ENCODE peak calls at places on chromosomes 12 and 14, in seven cellular contexts. One of them, this sample, is unnamed.

GRCh38 chr14:66746316-66747006 is 238.5 kb downstream of the GPHN start:
- DNase-seq in A549: peak; percentile 14
- DNase-seq in GM12864: no peak
- DNase-seq in fibroblast of mammary gland: peak; percentile 71
- DNase-seq in MG63: no peak
- DNase-seq in AG04450: peak; percentile 1
- DNase-seq in mesendoderm: peak; percentile 54
- DNase-seq in this sample: peak; percentile 5

GRCh38 chr12:100955139-100955538 is 160.6 kb downstream of the ANO4 start:
- DNase-seq in A549: no peak
- DNase-seq in GM12864: no peak
- DNase-seq in fibroblast of mammary gland: peak; percentile 59
- DNase-seq in MG63: peak; percentile 39
- DNase-seq in AG04450: peak; percentile 21
- DNase-seq in mesendoderm: peak; percentile 92
- DNase-seq in this sample: peak; percentile 17

GRCh38 chr12:738712-739111 is 13.7 kb upstream of the WNK1 start:
- DNase-seq in A549: no peak
- DNase-seq in GM12864: no peak
- DNase-seq in fibroblast of mammary gland: no peak
- DNase-seq in MG63: no peak
- DNase-seq in AG04450: no peak
- DNase-seq in mesendoderm: no peak
- DNase-seq in this sample: no peak

GRCh38 chr12:103817791-103818190 is 23.2 kb downstream of the NT5DC3 start:
- DNase-seq in A549: no peak
- DNase-seq in GM12864: no peak
- DNase-seq in fibroblast of mammary gland: no peak
- DNase-seq in MG63: no peak
- DNase-seq in AG04450: no peak
- DNase-seq in mesendoderm: peak; percentile 69
- DNase-seq in this sample: no peak

GRCh38 chr12:44827832-44828438 is 48.2 kb downstream of the NELL2 start:
- DNase-seq in A549: no peak
- DNase-seq in GM12864: no peak
- DNase-seq in fibroblast of mammary gland: no peak
- DNase-seq in MG63: no peak
- DNase-seq in AG04450: no peak
- DNase-seq in mesendoderm: no peak
- DNase-seq in this sample: no peak

GRCh38 chr14:54278087-54278486 is 118.7 kb upstream of the CDKN3 start:
- DNase-seq in A549: no peak
- DNase-seq in GM12864: no peak
- DNase-seq in fibroblast of mammary gland: no peak
- DNase-seq in MG63: no peak
- DNase-seq in AG04450: no peak
- DNase-seq in mesendoderm: no peak
- DNase-seq in this sample: no peak

GRCh38 chr12:72274926-72275325 is 2.8 kb downstream of the TRHDE start:
- DNase-seq in A549: no peak
- DNase-seq in GM12864: no peak
- DNase-seq in fibroblast of mammary gland: peak; percentile 25
- DNase-seq in MG63: no peak
- DNase-seq in AG04450: no peak
- DNase-seq in mesendoderm: no peak
- DNase-seq in this sample: peak; percentile 64

GRCh38 chr12:104727866-104728449 is 230.1 kb downstream of the SLC41A2 start:
- DNase-seq in A549: no peak
- DNase-seq in GM12864: no peak
- DNase-seq in fibroblast of mammary gland: no peak
- DNase-seq in MG63: no peak
- DNase-seq in AG04450: no peak
- DNase-seq in mesendoderm: no peak
- DNase-seq in this sample: no peak

GRCh38 chr12:120013659-120014380 is 24.8 kb downstream of the BICDL1 start:
- DNase-seq in A549: peak; percentile 29
- DNase-seq in GM12864: peak; percentile 65
- DNase-seq in fibroblast of mammary gland: no peak
- DNase-seq in MG63: no peak
- DNase-seq in AG04450: no peak
- DNase-seq in mesendoderm: peak; percentile 18
- DNase-seq in this sample: no peak

GRCh38 chr14:20460458-20461229 is 590 bp downstream of the PIP4P1 start:
- DNase-seq in A549: no peak
- DNase-seq in GM12864: peak; percentile 59
- DNase-seq in fibroblast of mammary gland: no peak
- DNase-seq in MG63: no peak
- DNase-seq in AG04450: no peak
- DNase-seq in mesendoderm: peak; percentile 29
- DNase-seq in this sample: no peak

GRCh38 chr14:73467377-73467776 is 9.0 kb upstream of the NUMB start:
- DNase-seq in A549: no peak
- DNase-seq in GM12864: no peak
- DNase-seq in fibroblast of mammary gland: peak; percentile 87
- DNase-seq in MG63: no peak
- DNase-seq in AG04450: no peak
- DNase-seq in mesendoderm: no peak
- DNase-seq in this sample: peak; percentile 74

GRCh38 chr14:36660736-36661505 is 739 bp upstream of the PAX9 start:
- DNase-seq in A549: no peak
- DNase-seq in GM12864: no peak
- DNase-seq in fibroblast of mammary gland: no peak
- DNase-seq in MG63: no peak
- DNase-seq in AG04450: no peak
- DNase-seq in mesendoderm: no peak
- DNase-seq in this sample: no peak

GRCh38 chr12:10364839-10365681 is 24.8 kb downstream of the KLRK1 start:
- DNase-seq in A549: peak; percentile 35
- DNase-seq in GM12864: peak; percentile 38
- DNase-seq in fibroblast of mammary gland: peak; percentile 83
- DNase-seq in MG63: peak; percentile 80
- DNase-seq in AG04450: peak; percentile 42
- DNase-seq in mesendoderm: peak; percentile 93
- DNase-seq in this sample: peak; percentile 57

GRCh38 chr14:37048666-37049071 is 123.7 kb downstream of the SLC25A21 start:
- DNase-seq in A549: no peak
- DNase-seq in GM12864: no peak
- DNase-seq in fibroblast of mammary gland: peak; percentile 55
- DNase-seq in MG63: peak; percentile 36
- DNase-seq in AG04450: no peak
- DNase-seq in mesendoderm: no peak
- DNase-seq in this sample: no peak

GRCh38 chr12:57094194-57095160 is 5.6 kb downstream of the NAB2 start:
- DNase-seq in A549: no peak
- DNase-seq in GM12864: no peak
- DNase-seq in fibroblast of mammary gland: no peak
- DNase-seq in MG63: no peak
- DNase-seq in AG04450: no peak
- DNase-seq in mesendoderm: no peak
- DNase-seq in this sample: no peak

GRCh38 chr12:873954-874353 is 75.5 kb downstream of the RAD52 start:
- DNase-seq in A549: no peak
- DNase-seq in GM12864: no peak
- DNase-seq in fibroblast of mammary gland: peak; percentile 22
- DNase-seq in MG63: no peak
- DNase-seq in AG04450: no peak
- DNase-seq in mesendoderm: no peak
- DNase-seq in this sample: no peak

GRCh38 chr14:73393375-73393774 is 65.0 kb downstream of the NUMB start:
- DNase-seq in A549: no peak
- DNase-seq in GM12864: no peak
- DNase-seq in fibroblast of mammary gland: no peak
- DNase-seq in MG63: no peak
- DNase-seq in AG04450: no peak
- DNase-seq in mesendoderm: no peak
- DNase-seq in this sample: no peak

GRCh38 chr14:58072288-58073071 is 79.5 kb downstream of the ARMH4 start:
- DNase-seq in A549: peak; percentile 63
- DNase-seq in GM12864: peak; percentile 10
- DNase-seq in fibroblast of mammary gland: peak; percentile 78
- DNase-seq in MG63: peak; percentile 13
- DNase-seq in AG04450: peak; percentile 56
- DNase-seq in mesendoderm: peak; percentile 80
- DNase-seq in this sample: peak; percentile 15
- H3K4me3 ChIP-seq in A549: peak overlapping the region; percentile 36
- H3K4me3 ChIP-seq in GM12864: no peak overlapping the region
- H3K4me3 ChIP-seq in fibroblast of mammary gland: no peak overlapping the region
- H3K4me3 ChIP-seq in MG63: no peak overlapping the region
- H3K4me3 ChIP-seq in AG04450: no peak overlapping the region
- H3K4me3 ChIP-seq in mesendoderm: no peak overlapping the region
- H3K4me3 ChIP-seq in this sample: no peak overlapping the region

GRCh38 chr14:74702293-74702692 is 10.6 kb downstream of the AREL1 start:
- DNase-seq in A549: no peak
- DNase-seq in GM12864: no peak
- DNase-seq in fibroblast of mammary gland: no peak
- DNase-seq in MG63: no peak
- DNase-seq in AG04450: no peak
- DNase-seq in mesendoderm: peak; percentile 38
- DNase-seq in this sample: no peak

GRCh38 chr14:74705607-74706006 is 7.3 kb downstream of the AREL1 start:
- DNase-seq in A549: no peak
- DNase-seq in GM12864: no peak
- DNase-seq in fibroblast of mammary gland: no peak
- DNase-seq in MG63: no peak
- DNase-seq in AG04450: no peak
- DNase-seq in mesendoderm: no peak
- DNase-seq in this sample: no peak

GRCh38 chr14:74706101-74706500 is 6.8 kb downstream of the AREL1 start:
- DNase-seq in A549: no peak
- DNase-seq in GM12864: no peak
- DNase-seq in fibroblast of mammary gland: no peak
- DNase-seq in MG63: no peak
- DNase-seq in AG04450: no peak
- DNase-seq in mesendoderm: no peak
- DNase-seq in this sample: no peak

GRCh38 chr14:74704656-74705055 is 8.2 kb downstream of the AREL1 start:
- DNase-seq in A549: no peak
- DNase-seq in GM12864: no peak
- DNase-seq in fibroblast of mammary gland: no peak
- DNase-seq in MG63: no peak
- DNase-seq in AG04450: no peak
- DNase-seq in mesendoderm: no peak
- DNase-seq in this sample: no peak

GRCh38 chr14:74703043-74703442 is 9.8 kb downstream of the AREL1 start:
- DNase-seq in A549: no peak
- DNase-seq in GM12864: no peak
- DNase-seq in fibroblast of mammary gland: no peak
- DNase-seq in MG63: no peak
- DNase-seq in AG04450: no peak
- DNase-seq in mesendoderm: no peak
- DNase-seq in this sample: no peak
- H3K4me3 ChIP-seq in A549: no peak overlapping the region
- H3K4me3 ChIP-seq in GM12864: no peak overlapping the region
- H3K4me3 ChIP-seq in fibroblast of mammary gland: no peak overlapping the region
- H3K4me3 ChIP-seq in MG63: no peak overlapping the region
- H3K4me3 ChIP-seq in AG04450: no peak overlapping the region
- H3K4me3 ChIP-seq in mesendoderm: no peak overlapping the region
- H3K4me3 ChIP-seq in this sample: no peak overlapping the region

DNA sequence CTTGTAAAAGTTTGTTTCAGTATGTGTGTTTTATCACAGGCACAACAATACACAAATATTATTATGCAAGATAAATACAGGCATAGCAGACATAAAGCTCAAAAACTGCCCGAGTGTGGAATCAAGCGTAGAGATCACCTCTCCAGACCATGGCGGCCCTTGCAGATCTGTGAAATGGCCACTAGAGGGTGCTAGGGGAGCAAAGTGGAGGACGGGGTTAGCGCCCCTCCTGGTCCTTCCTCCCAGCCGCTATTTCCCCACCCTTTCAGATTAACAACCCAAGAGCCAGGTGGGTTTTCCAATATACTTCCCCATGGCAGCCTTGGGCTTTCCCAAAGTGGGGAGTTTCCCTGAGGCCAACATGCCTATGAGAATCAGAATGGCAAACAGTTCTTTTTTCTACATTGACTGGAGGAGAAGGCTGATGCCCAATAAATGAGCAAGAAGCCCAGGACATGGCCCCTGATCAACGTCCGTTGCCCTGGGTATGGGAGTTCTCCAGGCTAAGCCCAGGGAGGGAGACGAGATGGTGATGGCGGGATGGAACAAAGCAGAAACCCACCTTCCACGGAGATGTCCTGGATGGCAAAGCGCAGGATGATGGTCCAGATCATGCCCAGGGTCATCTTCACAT is 67.4 kb downstream of the ACTN1 start:
- DNase-seq in A549: peak; percentile 92
- DNase-seq in GM12864: peak; percentile 34
- DNase-seq in fibroblast of mammary gland: peak; percentile 78
- DNase-seq in MG63: peak; percentile 41
- DNase-seq in AG04450: peak; percentile 56
- DNase-seq in mesendoderm: peak; percentile 89
- DNase-seq in this sample: no peak
- H3K4me3 ChIP-seq in A549: no peak overlapping the region
- H3K4me3 ChIP-seq in GM12864: no peak overlapping the region
- H3K4me3 ChIP-seq in fibroblast of mammary gland: no peak overlapping the region
- H3K4me3 ChIP-seq in MG63: no peak overlapping the region
- H3K4me3 ChIP-seq in AG04450: no peak overlapping the region
- H3K4me3 ChIP-seq in mesendoderm: no peak overlapping the region
- H3K4me3 ChIP-seq in this sample: no peak overlapping the region

GRCh38 chr12:48039151-48039550 is 34.9 kb upstream of the COL2A1 start:
- DNase-seq in A549: no peak
- DNase-seq in GM12864: no peak
- DNase-seq in fibroblast of mammary gland: no peak
- DNase-seq in MG63: no peak
- DNase-seq in AG04450: no peak
- DNase-seq in mesendoderm: no peak
- DNase-seq in this sample: no peak

GRCh38 chr12:48037267-48037915 is 33.1 kb upstream of the COL2A1 start:
- DNase-seq in A549: no peak
- DNase-seq in GM12864: no peak
- DNase-seq in fibroblast of mammary gland: no peak
- DNase-seq in MG63: no peak
- DNase-seq in AG04450: peak; percentile 18
- DNase-seq in mesendoderm: peak; percentile 99
- DNase-seq in this sample: no peak

GRCh38 chr12:48040294-48040820 is 36.1 kb upstream of the COL2A1 start:
- DNase-seq in A549: no peak
- DNase-seq in GM12864: no peak
- DNase-seq in fibroblast of mammary gland: no peak
- DNase-seq in MG63: no peak
- DNase-seq in AG04450: no peak
- DNase-seq in mesendoderm: no peak
- DNase-seq in this sample: no peak

GRCh38 chr12:48036818-48037217 is 32.5 kb upstream of the COL2A1 start:
- DNase-seq in A549: no peak
- DNase-seq in GM12864: no peak
- DNase-seq in fibroblast of mammary gland: no peak
- DNase-seq in MG63: no peak
- DNase-seq in AG04450: no peak
- DNase-seq in mesendoderm: no peak
- DNase-seq in this sample: no peak

DNA sequence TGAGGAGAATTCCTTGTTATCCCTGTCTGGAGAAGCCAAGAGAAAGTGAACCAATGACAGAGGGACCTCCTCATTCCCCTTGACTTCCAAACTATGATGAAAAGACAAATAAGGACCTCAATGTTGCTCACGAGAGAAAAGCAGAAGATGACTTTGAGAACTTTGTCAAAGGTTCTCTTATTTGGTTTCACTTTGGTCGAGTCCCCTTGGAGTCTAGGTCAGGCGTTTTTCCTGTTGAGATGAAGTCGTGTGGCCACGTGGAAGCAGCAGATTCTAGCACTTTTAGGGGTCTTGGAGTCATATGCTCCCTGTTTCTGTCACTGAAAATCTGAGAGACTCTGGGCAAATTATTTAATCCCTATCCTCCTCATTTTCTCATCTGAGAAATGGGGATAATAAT is 33.8 kb upstream of the COL2A1 start:
- DNase-seq in A549: no peak
- DNase-seq in GM12864: no peak
- DNase-seq in fibroblast of mammary gland: no peak
- DNase-seq in MG63: no peak
- DNase-seq in AG04450: no peak
- DNase-seq in mesendoderm: no peak
- DNase-seq in this sample: no peak
- H3K4me3 ChIP-seq in A549: no peak overlapping the region
- H3K4me3 ChIP-seq in GM12864: no peak overlapping the region
- H3K4me3 ChIP-seq in fibroblast of mammary gland: no peak overlapping the region
- H3K4me3 ChIP-seq in MG63: no peak overlapping the region
- H3K4me3 ChIP-seq in AG04450: no peak overlapping the region
- H3K4me3 ChIP-seq in mesendoderm: no peak overlapping the region
- H3K4me3 ChIP-seq in this sample: no peak overlapping the region